ENCODE peak calls at places on chromosomes 11 and 22, in six cellular contexts. T is heart left ventricle, E is stomach, K is pancreas, A is cardiac muscle cell, V is IMR-90. Z is an unnamed sample.

GRCh38 chr11:31001432-31001831 is 368.1 kb downstream of the DCDC1 start:
- DNase-seq in T (no peak), E (no peak), K (no peak), A (no peak), V (no peak), Z (no peak)

GRCh38 chr11:61815790-61816735 is 740 bp downstream of the FADS1 start:
- DNase-seq in T (peak; percentile 82), E (peak; percentile 47), K (peak; percentile 52), A (peak; percentile 67), V (peak; percentile 60), Z (peak; percentile 70)

GRCh38 chr11:58485961-58486360 is 21.9 kb downstream of the OR5B21 start:
- DNase-seq in T (no peak), E (no peak), K (no peak), A (no peak), V (no peak), Z (no peak)

GRCh38 chr11:123159146-123159857 is 35.7 kb downstream of the CLMP start:
- DNase-seq in T (no peak), E (no peak), K (no peak), A (no peak), V (peak; percentile 47), Z (no peak)

GRCh38 chr11:63289658-63290057 is 46.3 kb upstream of the SLC22A25 start:
- DNase-seq in T (no peak), E (no peak), K (no peak), A (no peak), V (no peak), Z (no peak)

GRCh38 chr11:44133335-44133946 is 38.0 kb downstream of the EXT2 start:
- DNase-seq in T (no peak), E (no peak), K (no peak), A (peak; percentile 69), V (peak; percentile 59), Z (peak; percentile 68)

GRCh38 chr11:28981331-28981865 is 873.2 kb downstream of the METTL15 start:
- DNase-seq in T (no peak), E (no peak), K (no peak), A (no peak), V (peak; percentile 31), Z (peak; percentile 10)

GRCh38 chr11:128604723-128605122 is 17.4 kb upstream of the ETS1 start:
- DNase-seq in T (no peak), E (no peak), K (no peak), A (no peak), V (no peak), Z (no peak)

GRCh38 chr11:59271247-59271755 is 58.6 kb upstream of the MPEG1 start:
- DNase-seq in T (no peak), E (no peak), K (no peak), A (no peak), V (no peak), Z (no peak)

GRCh38 chr11:56698795-56699194 is at the start of gene OR9G1:
- DNase-seq in T (no peak), E (no peak), K (no peak), A (no peak), V (no peak), Z (no peak)

GRCh38 chr22:39316440-39317083 is 2.9 kb downstream of the RPL3 start:
- DNase-seq in T (peak; percentile 77), E (peak; percentile 79), K (peak; percentile 85), A (peak; percentile 83), V (peak; percentile 95), Z (peak; percentile 95)

GRCh38 chr22:50031189-50032091 is 18.9 kb upstream of the IL17REL start:
- DNase-seq in T (no peak), E (no peak), K (no peak), A (no peak), V (no peak), Z (no peak)

GRCh38 chr11:77418155-77418980 is 55.5 kb downstream of the PAK1 start:
- DNase-seq in T (no peak), E (no peak), K (no peak), A (no peak), V (no peak), Z (no peak)

GRCh38 chr11:21268036-21268435 is 598.6 kb downstream of the NELL1 start:
- DNase-seq in T (no peak), E (no peak), K (no peak), A (no peak), V (no peak), Z (no peak)
- TF ChIP-seq CTCF in T (no peak), E (no peak), K (no peak), A (no peak), V (no peak), Z (no peak)

GRCh38 chr11:3169235-3169951 is 4.3 kb upstream of the OSBPL5 start:
- DNase-seq in T (peak; percentile 54), E (peak; percentile 34), K (peak; percentile 42), A (peak; percentile 18), V (peak; percentile 73), Z (peak; percentile 91)
- H3K4me3 ChIP-seq in T (peak overlapping the region; percentile 36), E (peak overlapping the region; percentile 34), K (peak overlapping the region; percentile 10), A (no peak overlapping the region), V (peak overlapping the region; percentile 48), Z (peak overlapping the region; percentile 45)

DNA sequence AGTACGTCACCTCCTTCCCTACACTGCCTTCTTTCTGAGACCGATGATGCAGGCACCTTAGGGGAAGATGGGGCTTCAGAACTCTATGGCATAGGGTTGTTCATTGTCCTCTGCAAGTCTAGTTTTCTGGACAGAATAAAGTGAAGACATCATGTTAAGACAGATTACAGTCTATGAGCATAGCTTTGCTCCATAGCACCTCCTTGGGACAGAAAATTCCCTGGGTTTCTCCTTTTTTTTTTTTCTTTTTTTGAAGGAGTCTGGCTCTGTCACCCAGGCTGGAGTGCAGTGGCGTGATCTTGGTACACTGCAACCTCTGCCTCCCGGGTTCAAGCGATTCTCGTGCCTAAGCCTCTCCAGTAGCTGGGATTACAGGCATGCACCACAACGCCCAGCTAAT is 119.8 kb upstream of the CADM1 start:
- DNase-seq in T (no peak), E (no peak), K (no peak), A (no peak), V (no peak), Z (no peak)
- TF ChIP-seq CTCF in T (peak; percentile 4), E (no peak), K (no peak), A (no peak), V (peak; percentile 17), Z (no peak)

GRCh38 chr11:85749884-85750283 is 61.1 kb downstream of the SYTL2 start:
- DNase-seq in T (no peak), E (no peak), K (no peak), A (no peak), V (no peak), Z (no peak)

GRCh38 chr11:85752890-85753581 is 57.9 kb downstream of the SYTL2 start:
- DNase-seq in T (no peak), E (peak; percentile 49), K (no peak), A (no peak), V (no peak), Z (no peak)

GRCh38 chr11:85750646-85751045 is 60.3 kb downstream of the SYTL2 start:
- DNase-seq in T (no peak), E (no peak), K (no peak), A (no peak), V (no peak), Z (no peak)

GRCh38 chr11:85752201-85752889 is 58.6 kb downstream of the SYTL2 start:
- DNase-seq in T (no peak), E (no peak), K (peak; percentile 27), A (no peak), V (no peak), Z (no peak)

DNA sequence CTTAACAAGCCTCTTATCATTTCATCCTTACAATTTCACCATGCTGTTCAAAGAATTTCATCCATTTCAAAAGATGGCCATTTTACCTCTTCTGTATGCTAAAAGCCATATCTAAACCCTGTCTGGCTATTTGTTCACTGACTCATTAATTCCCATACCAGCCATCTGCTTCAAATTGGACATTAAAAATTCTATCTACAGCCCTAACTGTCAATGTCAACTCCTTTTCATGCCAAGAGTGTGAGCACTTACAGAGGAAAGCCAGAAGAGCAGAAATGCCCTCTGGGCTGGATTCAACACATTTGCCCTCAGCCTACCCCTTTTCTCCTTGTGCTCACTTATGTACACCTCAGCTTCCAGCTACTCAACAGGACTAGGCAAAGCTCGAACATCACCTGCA is 59.2 kb downstream of the SYTL2 start:
- DNase-seq in T (no peak), E (no peak), K (no peak), A (no peak), V (peak; percentile 22), Z (peak; percentile 10)
- H3K4me3 ChIP-seq in T (no peak overlapping the region), E (no peak overlapping the region), K (no peak overlapping the region), A (no peak overlapping the region), V (no peak overlapping the region), Z (no peak overlapping the region)